ENCODE peak calls at places on chromosomes 5 and 9, in five cellular contexts. J is RWPE1; W is activated CD8-positive, alpha-beta memory T cell treated with anti-CD3 and anti-CD28 coated beads, Interleukin-2, amount 50 U/mL, for 48 hours; L is substantia nigra; I is mesenchymal stem cell. X is an unnamed sample.

GRCh38 chr5:32278403-32278802 is 34.3 kb downstream of the MTMR12 start:
- DNase-seq in J (no peak), W (no peak), L (no peak), I (peak; percentile 73), X (no peak)

GRCh38 chr5:141320225-141321169 is at the start of gene TAF7:
- DNase-seq in J (peak; percentile 98), W (peak; percentile 94), L (peak; percentile 68), I (peak; percentile 93), X (peak; percentile 79)

GRCh38 chr5:51566940-51567339 is 183.7 kb downstream of the ISL1 start:
- DNase-seq in J (no peak), W (no peak), L (no peak), I (no peak), X (no peak)

GRCh38 chr9:81874926-81875325 is 53.3 kb upstream of the SPATA31D4 start:
- DNase-seq in J (no peak), W (no peak), L (no peak), I (peak; percentile 89), X (no peak)

GRCh38 chr5:57850109-57850508 is 367.5 kb upstream of the ACTBL2 start:
- DNase-seq in J (no peak), W (no peak), L (no peak), I (no peak), X (no peak)

GRCh38 chr9:137115394-137116026 is 977 bp upstream of the DPP7 start:
- DNase-seq in J (no peak), W (no peak), L (no peak), I (no peak), X (no peak)

GRCh38 chr5:128668921-128669320 is 130.9 kb upstream of the FBN2 start:
- DNase-seq in J (peak; percentile 31), W (no peak), L (no peak), I (no peak), X (no peak)

GRCh38 chr9:84432746-84433145 is 92.2 kb upstream of the SLC28A3 start:
- DNase-seq in J (no peak), W (no peak), L (no peak), I (no peak), X (no peak)

GRCh38 chr5:6256901-6257300 is 121.4 kb downstream of the MED10 start:
- DNase-seq in J (no peak), W (no peak), L (no peak), I (no peak), X (no peak)

GRCh38 chr9:90767523-90768100 is 34.0 kb upstream of the SYK start:
- DNase-seq in J (no peak), W (no peak), L (no peak), I (no peak), X (no peak)

GRCh38 chr9:134852906-134853654 is 27.5 kb upstream of the FCN2 start:
- DNase-seq in J (no peak), W (no peak), L (no peak), I (no peak), X (no peak)

GRCh38 chr9:19229725-19230355 is 653 bp upstream of the DENND4C start:
- DNase-seq in J (peak; percentile 57), W (peak; percentile 80), L (peak; percentile 74), I (peak; percentile 68), X (peak; percentile 75)

GRCh38 chr5:142182840-142183239 is 74.3 kb downstream of the NDFIP1 start:
- DNase-seq in J (no peak), W (no peak), L (no peak), I (no peak), X (no peak)

GRCh38 chr9:90921104-90921503 is 119.5 kb downstream of the SYK start:
- DNase-seq in J (peak; percentile 94), W (no peak), L (no peak), I (no peak), X (peak; percentile 23)

GRCh38 chr5:61784337-61784736 is 452.3 kb downstream of the ZSWIM6 start:
- DNase-seq in J (no peak), W (no peak), L (no peak), I (no peak), X (no peak)

GRCh38 chr9:91837982-91838731 is 111.9 kb downstream of the ROR2 start:
- DNase-seq in J (peak; percentile 94), W (no peak), L (no peak), I (no peak), X (no peak)

GRCh38 chr5:157269165-157269671 is 3.3 kb downstream of the CYFIP2 start:
- DNase-seq in J (no peak), W (no peak), L (no peak), I (no peak), X (no peak)

GRCh38 chr5:137105351-137105750 is 393.8 kb downstream of the SPOCK1 start:
- DNase-seq in J (no peak), W (no peak), L (no peak), I (no peak), X (no peak)

GRCh38 chr5:111134080-111134479 is 41.9 kb downstream of the WDR36 start:
- DNase-seq in J (no peak), W (no peak), L (no peak), I (no peak), X (no peak)

GRCh38 chr9:92650839-92651621 is 18.9 kb downstream of the IPPK start:
- DNase-seq in J (no peak), W (no peak), L (no peak), I (peak; percentile 59), X (no peak)

GRCh38 chr5:31232273-31232888 is 38.9 kb downstream of the CDH6 start:
- DNase-seq in J (peak; percentile 67), W (no peak), L (no peak), I (peak; percentile 50), X (no peak)

GRCh38 chr5:107982703-107983425 is 312.1 kb upstream of the EFNA5 start:
- DNase-seq in J (no peak), W (no peak), L (no peak), I (no peak), X (no peak)

GRCh38 chr5:76718381-76718832 is 2.5 kb downstream of the F2R start:
- DNase-seq in J (no peak), W (no peak), L (no peak), I (peak; percentile 84), X (no peak)

GRCh38 chr9:136791466-136792276 is 527 bp downstream of the TMEM141 start:
- DNase-seq in J (peak; percentile 95), W (peak; percentile 84), L (no peak), I (peak; percentile 34), X (no peak)

GRCh38 chr5:37926732-37927131 is 86.9 kb upstream of the GDNF start:
- DNase-seq in J (peak; percentile 57), W (no peak), L (no peak), I (no peak), X (no peak)

GRCh38 chr9:69542942-69543704 is 129.0 kb downstream of the APBA1 start:
- DNase-seq in J (no peak), W (no peak), L (no peak), I (no peak), X (peak; percentile 18)

GRCh38 chr9:136373300-136374182 is at the start of gene CARD9:
- DNase-seq in J (no peak), W (no peak), L (no peak), I (no peak), X (no peak)

GRCh38 chr5:31329722-31330121 is 136.2 kb downstream of the CDH6 start:
- DNase-seq in J (no peak), W (no peak), L (no peak), I (no peak), X (no peak)

X was measured in hypothalamus.